ENCODE peak calls at places on chromosomes 13 and 19, in six cellular contexts. One of them, this sample, is unnamed.

GRCh38 chr19:3046621-3047306 is 15.5 kb downstream of the TLE5 start:
- DNase-seq in stomach: no peak
- DNase-seq in NCI-H1105: peak
- DNase-seq in stimulated activated CD4-positive, alpha-beta T cell treated with anti-CD3 and anti-CD28 coated beads, Interleukin-12 subunit alpha, Interleukin-12 subunit beta, amount 100 ng/mL, for 4 hours: no peak
- DNase-seq in ureter: no peak
- DNase-seq in CD4-positive, alpha-beta T cell: no peak
- DNase-seq in this sample: peak

GRCh38 chr19:5106361-5106760 is 137.4 kb downstream of the KDM4B start:
- DNase-seq in stomach: no peak
- DNase-seq in NCI-H1105: no peak
- DNase-seq in stimulated activated CD4-positive, alpha-beta T cell treated with anti-CD3 and anti-CD28 coated beads, Interleukin-12 subunit alpha, Interleukin-12 subunit beta, amount 100 ng/mL, for 4 hours: no peak
- DNase-seq in ureter: no peak
- DNase-seq in CD4-positive, alpha-beta T cell: no peak
- DNase-seq in this sample: no peak

GRCh38 chr19:37914908-37915307 is 7.9 kb downstream of the SIPA1L3 start:
- DNase-seq in stomach: no peak
- DNase-seq in NCI-H1105: no peak
- DNase-seq in stimulated activated CD4-positive, alpha-beta T cell treated with anti-CD3 and anti-CD28 coated beads, Interleukin-12 subunit alpha, Interleukin-12 subunit beta, amount 100 ng/mL, for 4 hours: no peak
- DNase-seq in ureter: no peak
- DNase-seq in CD4-positive, alpha-beta T cell: no peak
- DNase-seq in this sample: no peak

GRCh38 chr13:24925318-24926231 is 161.6 kb downstream of the RNF17 start:
- DNase-seq in stomach: no peak
- DNase-seq in NCI-H1105: no peak
- DNase-seq in stimulated activated CD4-positive, alpha-beta T cell treated with anti-CD3 and anti-CD28 coated beads, Interleukin-12 subunit alpha, Interleukin-12 subunit beta, amount 100 ng/mL, for 4 hours: no peak
- DNase-seq in ureter: no peak
- DNase-seq in CD4-positive, alpha-beta T cell: no peak
- DNase-seq in this sample: no peak

GRCh38 chr19:11131471-11131870 is 24.1 kb downstream of the SPC24 start:
- DNase-seq in stomach: no peak
- DNase-seq in NCI-H1105: no peak
- DNase-seq in stimulated activated CD4-positive, alpha-beta T cell treated with anti-CD3 and anti-CD28 coated beads, Interleukin-12 subunit alpha, Interleukin-12 subunit beta, amount 100 ng/mL, for 4 hours: no peak
- DNase-seq in ureter: no peak
- DNase-seq in CD4-positive, alpha-beta T cell: no peak
- DNase-seq in this sample: no peak

GRCh38 chr19:47350599-47350998 is 1.5 kb downstream of the DHX34 start:
- DNase-seq in stomach: no peak
- DNase-seq in NCI-H1105: no peak
- DNase-seq in stimulated activated CD4-positive, alpha-beta T cell treated with anti-CD3 and anti-CD28 coated beads, Interleukin-12 subunit alpha, Interleukin-12 subunit beta, amount 100 ng/mL, for 4 hours: no peak
- DNase-seq in ureter: no peak
- DNase-seq in CD4-positive, alpha-beta T cell: no peak
- DNase-seq in this sample: no peak

GRCh38 chr19:39554701-39555311 is 14.8 kb upstream of the EID2 start:
- DNase-seq in stomach: no peak
- DNase-seq in NCI-H1105: no peak
- DNase-seq in stimulated activated CD4-positive, alpha-beta T cell treated with anti-CD3 and anti-CD28 coated beads, Interleukin-12 subunit alpha, Interleukin-12 subunit beta, amount 100 ng/mL, for 4 hours: no peak
- DNase-seq in ureter: no peak
- DNase-seq in CD4-positive, alpha-beta T cell: no peak
- DNase-seq in this sample: no peak

GRCh38 chr19:57560049-57560491 is 407 bp upstream of the ZNF550 start:
- DNase-seq in stomach: no peak
- DNase-seq in NCI-H1105: no peak
- DNase-seq in stimulated activated CD4-positive, alpha-beta T cell treated with anti-CD3 and anti-CD28 coated beads, Interleukin-12 subunit alpha, Interleukin-12 subunit beta, amount 100 ng/mL, for 4 hours: no peak
- DNase-seq in ureter: no peak
- DNase-seq in CD4-positive, alpha-beta T cell: no peak
- DNase-seq in this sample: no peak

GRCh38 chr13:101144808-101145419 is 271.4 kb downstream of the NALCN start:
- DNase-seq in stomach: no peak
- DNase-seq in NCI-H1105: no peak
- DNase-seq in stimulated activated CD4-positive, alpha-beta T cell treated with anti-CD3 and anti-CD28 coated beads, Interleukin-12 subunit alpha, Interleukin-12 subunit beta, amount 100 ng/mL, for 4 hours: no peak
- DNase-seq in ureter: no peak
- DNase-seq in CD4-positive, alpha-beta T cell: no peak
- DNase-seq in this sample: peak

GRCh38 chr13:41588899-41589298 is 131.5 kb downstream of the RGCC start:
- DNase-seq in stomach: no peak
- DNase-seq in NCI-H1105: no peak
- DNase-seq in stimulated activated CD4-positive, alpha-beta T cell treated with anti-CD3 and anti-CD28 coated beads, Interleukin-12 subunit alpha, Interleukin-12 subunit beta, amount 100 ng/mL, for 4 hours: peak
- DNase-seq in ureter: no peak
- DNase-seq in CD4-positive, alpha-beta T cell: no peak
- DNase-seq in this sample: no peak

GRCh38 chr19:575527-576506 is 3.4 kb downstream of the BSG start:
- DNase-seq in stomach: peak
- DNase-seq in NCI-H1105: no peak
- DNase-seq in stimulated activated CD4-positive, alpha-beta T cell treated with anti-CD3 and anti-CD28 coated beads, Interleukin-12 subunit alpha, Interleukin-12 subunit beta, amount 100 ng/mL, for 4 hours: no peak
- DNase-seq in ureter: no peak
- DNase-seq in CD4-positive, alpha-beta T cell: no peak
- DNase-seq in this sample: no peak

GRCh38 chr13:83752141-83752540 is 130.1 kb downstream of the SLITRK1 start:
- DNase-seq in stomach: no peak
- DNase-seq in NCI-H1105: no peak
- DNase-seq in stimulated activated CD4-positive, alpha-beta T cell treated with anti-CD3 and anti-CD28 coated beads, Interleukin-12 subunit alpha, Interleukin-12 subunit beta, amount 100 ng/mL, for 4 hours: no peak
- DNase-seq in ureter: no peak
- DNase-seq in CD4-positive, alpha-beta T cell: no peak
- DNase-seq in this sample: no peak

GRCh38 chr19:38634757-38635482 is 12.5 kb upstream of the ACTN4 start:
- DNase-seq in stomach: peak
- DNase-seq in NCI-H1105: no peak
- DNase-seq in stimulated activated CD4-positive, alpha-beta T cell treated with anti-CD3 and anti-CD28 coated beads, Interleukin-12 subunit alpha, Interleukin-12 subunit beta, amount 100 ng/mL, for 4 hours: peak
- DNase-seq in ureter: peak
- DNase-seq in CD4-positive, alpha-beta T cell: peak
- DNase-seq in this sample: no peak

GRCh38 chr19:10194500-10195198 is at the start of gene DNMT1:
- DNase-seq in stomach: peak
- DNase-seq in NCI-H1105: peak
- DNase-seq in stimulated activated CD4-positive, alpha-beta T cell treated with anti-CD3 and anti-CD28 coated beads, Interleukin-12 subunit alpha, Interleukin-12 subunit beta, amount 100 ng/mL, for 4 hours: peak
- DNase-seq in ureter: peak
- DNase-seq in CD4-positive, alpha-beta T cell: peak
- DNase-seq in this sample: peak

GRCh38 chr13:76856141-76856571 is 30.0 kb downstream of the KCTD12 start:
- DNase-seq in stomach: no peak
- DNase-seq in NCI-H1105: no peak
- DNase-seq in stimulated activated CD4-positive, alpha-beta T cell treated with anti-CD3 and anti-CD28 coated beads, Interleukin-12 subunit alpha, Interleukin-12 subunit beta, amount 100 ng/mL, for 4 hours: no peak
- DNase-seq in ureter: no peak
- DNase-seq in CD4-positive, alpha-beta T cell: no peak
- DNase-seq in this sample: no peak

GRCh38 chr13:20580257-20580656 is 13.3 kb downstream of the IFT88 start:
- DNase-seq in stomach: no peak
- DNase-seq in NCI-H1105: no peak
- DNase-seq in stimulated activated CD4-positive, alpha-beta T cell treated with anti-CD3 and anti-CD28 coated beads, Interleukin-12 subunit alpha, Interleukin-12 subunit beta, amount 100 ng/mL, for 4 hours: no peak
- DNase-seq in ureter: no peak
- DNase-seq in CD4-positive, alpha-beta T cell: no peak
- DNase-seq in this sample: no peak

GRCh38 chr13:43319617-43320444 is 296.4 kb downstream of the DNAJC15 start:
- DNase-seq in stomach: no peak
- DNase-seq in NCI-H1105: no peak
- DNase-seq in stimulated activated CD4-positive, alpha-beta T cell treated with anti-CD3 and anti-CD28 coated beads, Interleukin-12 subunit alpha, Interleukin-12 subunit beta, amount 100 ng/mL, for 4 hours: no peak
- DNase-seq in ureter: no peak
- DNase-seq in CD4-positive, alpha-beta T cell: no peak
- DNase-seq in this sample: no peak

GRCh38 chr19:55811340-55811739 is 20.5 kb downstream of the NLRP11 start:
- DNase-seq in stomach: no peak
- DNase-seq in NCI-H1105: no peak
- DNase-seq in stimulated activated CD4-positive, alpha-beta T cell treated with anti-CD3 and anti-CD28 coated beads, Interleukin-12 subunit alpha, Interleukin-12 subunit beta, amount 100 ng/mL, for 4 hours: no peak
- DNase-seq in ureter: no peak
- DNase-seq in CD4-positive, alpha-beta T cell: no peak
- DNase-seq in this sample: no peak

GRCh38 chr13:112391747-112392146 is 15.6 kb downstream of the SPACA7 start:
- DNase-seq in stomach: no peak
- DNase-seq in NCI-H1105: no peak
- DNase-seq in stimulated activated CD4-positive, alpha-beta T cell treated with anti-CD3 and anti-CD28 coated beads, Interleukin-12 subunit alpha, Interleukin-12 subunit beta, amount 100 ng/mL, for 4 hours: no peak
- DNase-seq in ureter: no peak
- DNase-seq in CD4-positive, alpha-beta T cell: no peak
- DNase-seq in this sample: no peak

GRCh38 chr19:14318873-14319272 is 62.4 kb upstream of the ADGRE5 start:
- DNase-seq in stomach: no peak
- DNase-seq in NCI-H1105: no peak
- DNase-seq in stimulated activated CD4-positive, alpha-beta T cell treated with anti-CD3 and anti-CD28 coated beads, Interleukin-12 subunit alpha, Interleukin-12 subunit beta, amount 100 ng/mL, for 4 hours: no peak
- DNase-seq in ureter: no peak
- DNase-seq in CD4-positive, alpha-beta T cell: no peak
- DNase-seq in this sample: no peak

GRCh38 chr19:54158812-54159351 is 639 bp downstream of the LENG1 start:
- DNase-seq in stomach: no peak
- DNase-seq in NCI-H1105: no peak
- DNase-seq in stimulated activated CD4-positive, alpha-beta T cell treated with anti-CD3 and anti-CD28 coated beads, Interleukin-12 subunit alpha, Interleukin-12 subunit beta, amount 100 ng/mL, for 4 hours: no peak
- DNase-seq in ureter: no peak
- DNase-seq in CD4-positive, alpha-beta T cell: no peak
- DNase-seq in this sample: no peak

GRCh38 chr13:76903544-76904162 is 17.4 kb upstream of the KCTD12 start:
- DNase-seq in stomach: peak
- DNase-seq in NCI-H1105: peak
- DNase-seq in stimulated activated CD4-positive, alpha-beta T cell treated with anti-CD3 and anti-CD28 coated beads, Interleukin-12 subunit alpha, Interleukin-12 subunit beta, amount 100 ng/mL, for 4 hours: peak
- DNase-seq in ureter: peak
- DNase-seq in CD4-positive, alpha-beta T cell: peak
- DNase-seq in this sample: peak

GRCh38 chr19:45828523-45828922 is 13.4 kb upstream of the RSPH6A start:
- DNase-seq in stomach: no peak
- DNase-seq in NCI-H1105: no peak
- DNase-seq in stimulated activated CD4-positive, alpha-beta T cell treated with anti-CD3 and anti-CD28 coated beads, Interleukin-12 subunit alpha, Interleukin-12 subunit beta, amount 100 ng/mL, for 4 hours: no peak
- DNase-seq in ureter: no peak
- DNase-seq in CD4-positive, alpha-beta T cell: no peak
- DNase-seq in this sample: no peak

GRCh38 chr19:40257096-40257517 is 28.0 kb downstream of the AKT2 start:
- DNase-seq in stomach: peak
- DNase-seq in NCI-H1105: no peak
- DNase-seq in stimulated activated CD4-positive, alpha-beta T cell treated with anti-CD3 and anti-CD28 coated beads, Interleukin-12 subunit alpha, Interleukin-12 subunit beta, amount 100 ng/mL, for 4 hours: no peak
- DNase-seq in ureter: no peak
- DNase-seq in CD4-positive, alpha-beta T cell: no peak
- DNase-seq in this sample: no peak

GRCh38 chr13:24684600-24684998 is 4.4 kb downstream of the ATP12A start:
- DNase-seq in stomach: no peak
- DNase-seq in NCI-H1105: no peak
- DNase-seq in stimulated activated CD4-positive, alpha-beta T cell treated with anti-CD3 and anti-CD28 coated beads, Interleukin-12 subunit alpha, Interleukin-12 subunit beta, amount 100 ng/mL, for 4 hours: no peak
- DNase-seq in ureter: no peak
- DNase-seq in CD4-positive, alpha-beta T cell: no peak
- DNase-seq in this sample: no peak

This sample was measured in NCI-H2029 treated with DMSO at 0.1 percent for 48 hours.